ENCODE peak calls at places on chromosomes 4 and X, in eight cellular contexts. P, I, K, E, Q, B, V and A are unnamed samples.

GRCh38 chr4:48779095-48779997 is 733 bp downstream of the FRYL start:
- DNase-seq in P (peak), I (peak), K (peak), E (peak), Q (peak), B (peak), V (peak), A (no peak)

GRCh38 chr4:19850909-19851308 is 400.8 kb upstream of the SLIT2 start:
- DNase-seq in P (no peak), I (peak), K (no peak), E (no peak), Q (no peak), B (no peak), V (peak), A (peak)

GRCh38 chrX:53435997-53436396 is 1.8 kb upstream of the HSD17B10 start:
- DNase-seq in P (no peak), I (peak), K (peak), E (peak), Q (peak), B (peak), V (peak), A (no peak)

GRCh38 chr4:183014361-183015084 is 84.5 kb upstream of the WWC2 start:
- DNase-seq in P (no peak), I (no peak), K (no peak), E (peak), Q (no peak), B (no peak), V (no peak), A (no peak)

GRCh38 chrX:120857240-120857639 is 18.4 kb downstream of the CT47B1 start:
- DNase-seq in P (no peak), I (no peak), K (no peak), E (no peak), Q (no peak), B (peak), V (no peak), A (no peak)

GRCh38 chrX:148573119-148573518 is 72.7 kb downstream of the AFF2 start:
- DNase-seq in P (no peak), I (no peak), K (no peak), E (no peak), Q (no peak), B (peak), V (no peak), A (no peak)

GRCh38 chr4:177485528-177485927 is 43.3 kb upstream of the AGA start:
- DNase-seq in P (no peak), I (peak), K (no peak), E (no peak), Q (no peak), B (no peak), V (peak), A (no peak)

GRCh38 chrX:114717921-114718320 is 134.0 kb downstream of the HTR2C start:
- DNase-seq in P (no peak), I (no peak), K (no peak), E (no peak), Q (peak), B (peak), V (no peak), A (no peak)

GRCh38 chr4:18795794-18796193 is 774.2 kb upstream of the LCORL start:
- DNase-seq in P (no peak), I (no peak), K (no peak), E (no peak), Q (no peak), B (no peak), V (no peak), A (no peak)

GRCh38 chr4:101418055-101418454 is 70.7 kb upstream of the PPP3CA start:
- DNase-seq in P (no peak), I (no peak), K (peak), E (no peak), Q (no peak), B (no peak), V (no peak), A (no peak)

GRCh38 chr4:100430441-100430840 is 87.4 kb downstream of the EMCN start:
- DNase-seq in P (no peak), I (no peak), K (no peak), E (no peak), Q (no peak), B (no peak), V (no peak), A (no peak)

GRCh38 chr4:14184265-14184664 is 556.7 kb upstream of the BOD1L1 start:
- DNase-seq in P (no peak), I (peak), K (no peak), E (no peak), Q (no peak), B (peak), V (no peak), A (peak)

GRCh38 chr4:34679228-34679627 is 1565.1 kb downstream of the ARAP2 start:
- DNase-seq in P (no peak), I (no peak), K (no peak), E (no peak), Q (no peak), B (no peak), V (no peak), A (no peak)

GRCh38 chr4:152937535-152938236 is 1.6 kb downstream of the FHDC1 start:
- DNase-seq in P (no peak), I (peak), K (no peak), E (peak), Q (peak), B (peak), V (no peak), A (no peak)

GRCh38 chr4:53026233-53026632 is 164.1 kb downstream of the RASL11B start:
- DNase-seq in P (no peak), I (no peak), K (no peak), E (no peak), Q (no peak), B (no peak), V (no peak), A (no peak)

GRCh38 chr4:104983615-104984179 is 163.0 kb upstream of the TET2 start:
- DNase-seq in P (no peak), I (no peak), K (no peak), E (no peak), Q (no peak), B (no peak), V (no peak), A (no peak)

GRCh38 chr4:26273308-26273980 is 47.4 kb upstream of the RBPJ start:
- DNase-seq in P (no peak), I (no peak), K (no peak), E (peak), Q (no peak), B (peak), V (no peak), A (no peak)

GRCh38 chrX:111560801-111561200 is 49.4 kb downstream of the SERTM2 start:
- DNase-seq in P (no peak), I (no peak), K (no peak), E (no peak), Q (no peak), B (no peak), V (no peak), A (no peak)

GRCh38 chr4:54063737-54064316 is 578 bp downstream of the CHIC2 start:
- DNase-seq in P (peak), I (no peak), K (peak), E (no peak), Q (peak), B (peak), V (no peak), A (no peak)

GRCh38 chrX:8737883-8738282 is 5.9 kb upstream of the ANOS1 start:
- DNase-seq in P (no peak), I (no peak), K (no peak), E (no peak), Q (no peak), B (no peak), V (no peak), A (no peak)